ENCODE peak calls at places on chromosomes 3 and 15, in ten cellular contexts. F, W, I, S, M, E, O, A, D and N are unnamed samples.

GRCh38 chr15:27433604-27434003 is 462.6 kb downstream of the GABRG3 start:
- DNase-seq in F (no peak), W (no peak), I (no peak), S (no peak), M (no peak), E (no peak), O (no peak), A (no peak), D (no peak), N (no peak)

GRCh38 chr3:108669211-108669610 is 79.7 kb downstream of the DZIP3 start:
- DNase-seq in F (no peak), W (no peak), I (no peak), S (no peak), M (no peak), E (no peak), O (no peak), A (no peak), D (no peak), N (no peak)

GRCh38 chr3:25830373-25831305 is 40.7 kb downstream of the OXSM start:
- DNase-seq in F (no peak), W (no peak), I (no peak), S (no peak), M (no peak), E (no peak), O (no peak), A (no peak), D (no peak), N (no peak)

GRCh38 chr3:42763023-42763422 is 10.0 kb downstream of the CCDC13 start:
- DNase-seq in F (no peak), W (no peak), I (no peak), S (no peak), M (no peak), E (no peak), O (no peak), A (no peak), D (no peak), N (no peak)

GRCh38 chr15:66249623-66250174 is 3.9 kb downstream of the MEGF11 start:
- DNase-seq in F (no peak), W (no peak), I (no peak), S (no peak), M (no peak), E (no peak), O (no peak), A (no peak), D (no peak), N (peak)

GRCh38 chr3:58051196-58051595 is 43.0 kb downstream of the FLNB start:
- DNase-seq in F (no peak), W (peak), I (no peak), S (no peak), M (peak), E (no peak), O (peak), A (no peak), D (no peak), N (no peak)

GRCh38 chr3:46386206-46386605 is 15.5 kb downstream of the CCR5 start:
- DNase-seq in F (no peak), W (peak), I (no peak), S (no peak), M (peak), E (no peak), O (peak), A (no peak), D (no peak), N (no peak)

GRCh38 chr3:139534444-139534812 is 5.1 kb downstream of the RBP1 start:
- DNase-seq in F (peak), W (peak), I (peak), S (no peak), M (no peak), E (no peak), O (peak), A (no peak), D (no peak), N (no peak)

GRCh38 chr3:69442771-69443197 is 56.9 kb upstream of the FRMD4B start:
- DNase-seq in F (no peak), W (no peak), I (no peak), S (no peak), M (no peak), E (no peak), O (no peak), A (no peak), D (no peak), N (no peak)

GRCh38 chr3:65573548-65574116 is 465.1 kb downstream of the MAGI1 start:
- DNase-seq in F (no peak), W (no peak), I (no peak), S (no peak), M (no peak), E (no peak), O (no peak), A (no peak), D (no peak), N (no peak)

GRCh38 chr15:68252925-68253534 is 23.5 kb upstream of the CLN6 start:
- DNase-seq in F (no peak), W (peak), I (no peak), S (no peak), M (peak), E (no peak), O (peak), A (peak), D (no peak), N (peak)

GRCh38 chr3:24149032-24149431 is 203.9 kb downstream of the NR1D2 start:
- DNase-seq in F (no peak), W (no peak), I (no peak), S (no peak), M (peak), E (no peak), O (no peak), A (no peak), D (no peak), N (peak)

GRCh38 chr15:39631357-39631756 is 50.5 kb downstream of the THBS1 start:
- DNase-seq in F (no peak), W (peak), I (no peak), S (no peak), M (no peak), E (no peak), O (peak), A (no peak), D (no peak), N (no peak)

GRCh38 chr3:18806633-18807032 is 341.7 kb upstream of the KCNH8 start:
- DNase-seq in F (no peak), W (no peak), I (no peak), S (no peak), M (no peak), E (no peak), O (peak), A (no peak), D (no peak), N (no peak)

GRCh38 chr15:51093488-51093864 is 1.2 kb downstream of the TNFAIP8L3 start:
- DNase-seq in F (no peak), W (no peak), I (peak), S (no peak), M (no peak), E (no peak), O (no peak), A (no peak), D (no peak), N (no peak)

GRCh38 chr15:33188654-33189257 is 5.8 kb downstream of the FMN1 start:
- DNase-seq in F (no peak), W (no peak), I (no peak), S (no peak), M (no peak), E (no peak), O (no peak), A (no peak), D (no peak), N (no peak)

GRCh38 chr15:71443538-71443937 is 328.3 kb downstream of the THSD4 start:
- DNase-seq in F (no peak), W (peak), I (peak), S (peak), M (peak), E (peak), O (peak), A (no peak), D (no peak), N (peak)

GRCh38 chr3:48661501-48662139 is 1.1 kb downstream of the CELSR3 start:
- DNase-seq in F (no peak), W (peak), I (peak), S (peak), M (peak), E (peak), O (no peak), A (peak), D (peak), N (peak)

GRCh38 chr15:62783303-62783957 is 259.1 kb upstream of the TPM1 start:
- DNase-seq in F (no peak), W (peak), I (no peak), S (no peak), M (peak), E (no peak), O (peak), A (peak), D (no peak), N (no peak)

GRCh38 chr3:131231710-131232348 is 149.7 kb upstream of the NUDT16 start:
- DNase-seq in F (no peak), W (no peak), I (no peak), S (no peak), M (peak), E (no peak), O (peak), A (no peak), D (no peak), N (peak)